ENCODE peak calls at places on chromosomes 7 and 10, in seven cellular contexts. Y is frontal cortex, O is right lobe of liver, Q is NCI-H1417, D is SK-N-MC, B is GDM1, L is OCI-M1. N is an unnamed sample.
A peak's percentile ranks its signal among the peaks of the same experiment; 100 is the strongest.

GRCh38 chr10:105149371-105149871 is 508.3 kb downstream of the SORCS3 start:
- DNase-seq in L (no peak), B (no peak), Q (no peak), D (no peak), Y (no peak), O (no peak), N (no peak)

GRCh38 chr7:18520450-18521235 is 25.1 kb downstream of the HDAC9 start:
- DNase-seq in O (no peak), Q (no peak), L (peak; percentile 7), Y (no peak), D (no peak), B (no peak), N (no peak)

GRCh38 chr7:95473276-95473985 is 12.3 kb upstream of the ASB4 start:
- DNase-seq in O (no peak), L (no peak), Y (no peak), Q (peak; percentile 98), D (no peak), B (no peak), N (no peak)

GRCh38 chr7:157432957-157433576 is 96.3 kb downstream of the DNAJB6 start:
- DNase-seq in D (no peak), Q (peak; percentile 93), L (peak; percentile 10), O (peak; percentile 33), B (no peak), Y (peak; percentile 76), N (no peak)

GRCh38 chr10:49359349-49360231 is 36.3 kb downstream of the DRGX start:
- DNase-seq in L (no peak), B (no peak), Y (no peak), O (no peak), D (no peak), Q (peak; percentile 62), N (no peak)

GRCh38 chr10:75952093-75952492 is 520.7 kb downstream of the LRMDA start:
- DNase-seq in D (no peak), B (no peak), O (no peak), L (no peak), Q (no peak), Y (no peak), N (no peak)

GRCh38 chr7:140059288-140060242 is 3.2 kb downstream of the PARP12 start:
- DNase-seq in L (peak; percentile 88), B (no peak), D (no peak), O (peak; percentile 82), Y (no peak), Q (no peak), N (no peak)

GRCh38 chr10:30737931-30738391 is 108.4 kb upstream of the LYZL2 start:
- DNase-seq in B (no peak), Q (no peak), L (no peak), Y (no peak), D (no peak), O (no peak), N (no peak)

GRCh38 chr10:86075512-86075911 is 291.1 kb downstream of the GRID1 start:
- DNase-seq in Y (no peak), O (no peak), L (no peak), B (no peak), D (no peak), Q (no peak), N (no peak)

N was measured in SIG-M5.